ENCODE peak calls at places on chromosomes 11 and 22, in nine cellular contexts. A, U, S, Y, J, P, Z, C and N are unnamed samples.

GRCh38 chr11:1228183-1228821 is 5.4 kb downstream of the MUC5B start:
- DNase-seq in C (no peak), S (no peak), Y (no peak), P (no peak), U (no peak), J (no peak), A (no peak), Z (no peak), N (no peak)

GRCh38 chr11:11748706-11749365 is 92.9 kb upstream of the USP47 start:
- DNase-seq in Y (no peak), C (peak; percentile 45), J (peak; percentile 55), Z (no peak), P (no peak), U (no peak), A (no peak), S (no peak), N (no peak)

GRCh38 chr11:74948546-74948897 is 369 bp downstream of the XRRA1 start:
- DNase-seq in P (no peak), U (no peak), Z (no peak), Y (no peak), S (no peak), J (no peak), A (no peak), C (peak; percentile 14), N (no peak)

GRCh38 chr22:49202226-49202625 is 625.4 kb downstream of the BRD1 start:
- DNase-seq in P (no peak), C (no peak), U (no peak), Y (no peak), J (no peak), Z (no peak), A (no peak), S (no peak), N (no peak)

GRCh38 chr22:43272301-43272700 is 70.9 kb downstream of the SCUBE1 start:
- DNase-seq in J (no peak), Y (no peak), A (no peak), U (no peak), S (no peak), P (no peak), C (no peak), Z (no peak), N (peak; percentile 9)

GRCh38 chr22:45136594-45136993 is 27.1 kb upstream of the NUP50 start:
- DNase-seq in Y (no peak), S (no peak), J (no peak), Z (no peak), A (no peak), C (no peak), U (no peak), P (no peak), N (no peak)

GRCh38 chr11:117523680-117524079 is 196.0 kb downstream of the CEP164 start:
- DNase-seq in J (peak; percentile 15), U (no peak), Z (no peak), P (no peak), A (peak; percentile 25), S (no peak), C (peak; percentile 6), Y (no peak), N (peak; percentile 21)

GRCh38 chr11:46364791-46365190 is 16.7 kb upstream of the MDK start:
- DNase-seq in S (no peak), A (no peak), P (no peak), C (no peak), Z (no peak), Y (no peak), U (no peak), J (no peak), N (no peak)

GRCh38 chr11:72904016-72904415 is 89.8 kb downstream of the ATG16L2 start:
- DNase-seq in U (no peak), Y (no peak), J (no peak), P (no peak), C (no peak), Z (no peak), A (no peak), S (no peak), N (no peak)

GRCh38 chr11:133793271-133793848 is 52.0 kb downstream of the SPATA19 start:
- DNase-seq in Z (no peak), A (no peak), S (no peak), Y (no peak), J (no peak), C (no peak), P (no peak), U (no peak), N (no peak)

GRCh38 chr11:11555228-11555627 is 66.6 kb downstream of the GALNT18 start:
- DNase-seq in J (no peak), U (no peak), A (peak; percentile 64), Y (no peak), S (no peak), P (peak; percentile 44), C (no peak), Z (no peak), N (peak; percentile 81)

GRCh38 chr11:1202776-1203504 is 19.9 kb upstream of the MUC5B start:
- DNase-seq in C (peak; percentile 22), S (peak; percentile 44), P (no peak), U (peak; percentile 62), A (peak; percentile 20), Y (peak; percentile 67), J (peak; percentile 15), Z (peak; percentile 76), N (peak; percentile 73)

GRCh38 chr11:117189941-117190544 is 9.1 kb upstream of the TAGLN start:
- DNase-seq in S (no peak), Z (no peak), P (no peak), J (no peak), A (no peak), C (no peak), U (no peak), Y (no peak), N (no peak)

GRCh38 chr22:40094449-40094848 is 83.3 kb upstream of the TNRC6B start:
- DNase-seq in U (no peak), S (no peak), Y (no peak), J (no peak), A (no peak), C (no peak), Z (no peak), P (no peak), N (no peak)

GRCh38 chr11:57588038-57588710 is 9.3 kb upstream of the SERPING1 start:
- DNase-seq in U (no peak), J (no peak), Y (no peak), A (no peak), C (no peak), P (no peak), Z (no peak), S (no peak), N (no peak)

GRCh38 chr22:44847380-44847779 is 95.0 kb downstream of the ARHGAP8 start:
- DNase-seq in P (no peak), Z (no peak), J (no peak), C (no peak), U (no peak), Y (no peak), S (no peak), A (no peak), N (no peak)

GRCh38 chr11:94153320-94153719 is 24.7 kb downstream of the PANX1 start:
- DNase-seq in J (no peak), Y (no peak), C (no peak), U (no peak), A (no peak), S (no peak), P (no peak), Z (no peak), N (no peak)

GRCh38 chr11:69460540-69461257 is 20.8 kb upstream of the LINC01488 start:
- DNase-seq in Z (no peak), A (no peak), J (peak; percentile 97), Y (no peak), U (no peak), P (no peak), S (no peak), C (peak; percentile 97), N (peak; percentile 64)

GRCh38 chr11:95152878-95153856 is 63.5 kb downstream of the ENDOD1 start:
- DNase-seq in P (no peak), U (no peak), Y (peak; percentile 35), J (no peak), Z (no peak), C (no peak), S (no peak), A (no peak), N (no peak)

GRCh38 chr11:124536520-124536919 is 6.9 kb downstream of the OR8B12 start:
- DNase-seq in J (peak; percentile 55), P (no peak), Y (no peak), C (peak; percentile 79), A (no peak), U (no peak), S (no peak), Z (peak; percentile 98), N (no peak)

GRCh38 chr22:36580846-36581245 is 51.9 kb upstream of the EIF3D start:
- DNase-seq in Z (no peak), P (no peak), C (no peak), A (no peak), S (no peak), U (no peak), Y (no peak), J (no peak), N (no peak)